ENCODE peak calls at places on chromosomes 4 and X, in four cellular contexts. T is K562, B is HCT116, R is HepG2. I is an unnamed sample.

GRCh38 chrX:71400710-71401109 is 34.6 kb downstream of the TAF1 start:
- DNase-seq in T (no peak), B (no peak), R (no peak), I (no peak)

GRCh38 chr4:187618701-187619278 is 376.8 kb upstream of the ZFP42 start:
- DNase-seq in T (no peak), B (no peak), R (no peak), I (no peak)

GRCh38 chrX:131747173-131747572 is 203.3 kb downstream of the OR13H1 start:
- DNase-seq in T (no peak), B (no peak), R (no peak), I (peak; percentile 93)

GRCh38 chr4:3239342-3239741 is 9.6 kb upstream of the MSANTD1 start:
- DNase-seq in T (no peak), B (no peak), R (no peak), I (no peak)

GRCh38 chrX:130086414-130087207 is 23.7 kb downstream of the ELF4 start:
- DNase-seq in T (no peak), B (no peak), R (no peak), I (no peak)

GRCh38 chrX:334971-335757 is 16.6 kb upstream of the GTPBP6 start:
- DNase-seq in T (no peak), B (no peak), R (no peak), I (no peak)

GRCh38 chrX:15160558-15160957 is 109.3 kb downstream of the ASB9 start:
- DNase-seq in T (no peak), B (no peak), R (no peak), I (no peak)

GRCh38 chr4:7608043-7608442 is 173.3 kb upstream of the PSAPL1 start:
- DNase-seq in T (no peak), B (no peak), R (peak; percentile 13), I (no peak)

GRCh38 chr4:42482516-42483327 is 85.4 kb downstream of the SHISA3 start:
- DNase-seq in T (no peak), B (no peak), R (no peak), I (no peak)

GRCh38 chr4:31538877-31539276 is 818.7 kb downstream of the PCDH7 start:
- DNase-seq in T (no peak), B (no peak), R (no peak), I (no peak)

GRCh38 chr4:82528868-82529267 is 32.9 kb downstream of the TMEM150C start:
- DNase-seq in T (no peak), B (no peak), R (peak; percentile 23), I (no peak)

GRCh38 chrX:19225906-19226305 is 103.6 kb upstream of the ADGRG2 start:
- DNase-seq in T (peak; percentile 22), B (no peak), R (no peak), I (no peak)

GRCh38 chrX:132426695-132427281 is 62.0 kb downstream of the MBNL3 start:
- DNase-seq in T (no peak), B (no peak), R (no peak), I (no peak)

GRCh38 chrX:74063426-74064155 is 240.4 kb upstream of the ZCCHC13 start:
- DNase-seq in T (no peak), B (no peak), R (no peak), I (no peak)

GRCh38 chrX:28058906-28059305 is 77.7 kb upstream of the DCAF8L1 start:
- DNase-seq in T (no peak), B (no peak), R (no peak), I (no peak)

GRCh38 chrX:2696698-2697215 is 5.7 kb downstream of the CD99 start:
- DNase-seq in T (peak; percentile 40), B (no peak), R (no peak), I (no peak)

GRCh38 chr4:179615704-179616103 is 2173.5 kb upstream of the AGA start:
- DNase-seq in T (no peak), B (no peak), R (no peak), I (no peak)

GRCh38 chr4:61442936-61443335 is 242.8 kb downstream of the ADGRL3 start:
- DNase-seq in T (no peak), B (no peak), R (no peak), I (no peak)

GRCh38 chrX:119155416-119156035 is 27.9 kb upstream of the KIAA1210 start:
- DNase-seq in T (peak; percentile 32), B (no peak), R (no peak), I (no peak)

GRCh38 chr4:53847935-53848334 is 216.5 kb downstream of the CHIC2 start:
- DNase-seq in T (no peak), B (no peak), R (peak; percentile 17), I (no peak)

GRCh38 chr4:113502476-113502875 is 259.1 kb downstream of the CAMK2D start:
- DNase-seq in T (no peak), B (no peak), R (peak; percentile 12), I (no peak)

GRCh38 chr4:107018336-107018735 is 17.8 kb downstream of the DKK2 start:
- DNase-seq in T (no peak), B (no peak), R (no peak), I (no peak)

GRCh38 chrX:154350429-154351182 is 23.8 kb downstream of the FLNA start:
- DNase-seq in T (no peak), B (no peak), R (no peak), I (no peak)

GRCh38 chr4:113539408-113539807 is 222.1 kb downstream of the CAMK2D start:
- DNase-seq in T (no peak), B (peak; percentile 31), R (no peak), I (no peak)

GRCh38 chr4:61312526-61312925 is 112.4 kb downstream of the ADGRL3 start:
- DNase-seq in T (no peak), B (no peak), R (no peak), I (no peak)

GRCh38 chr4:28444886-28445496 is 1584.3 kb downstream of the STIM2 start:
- DNase-seq in T (no peak), B (no peak), R (no peak), I (no peak)

GRCh38 chr4:184288451-184289178 is 70.9 kb upstream of the ENPP6 start:
- DNase-seq in T (no peak), B (no peak), R (no peak), I (no peak)

GRCh38 chr4:75235359-75235951 is 278.7 kb downstream of the RCHY1 start:
- DNase-seq in T (no peak), B (no peak), R (no peak), I (no peak)

GRCh38 chr4:100257567-100257966 is 67.3 kb upstream of the DDIT4L start:
- DNase-seq in T (no peak), B (peak; percentile 16), R (no peak), I (no peak)

GRCh38 chr4:138851626-138852443 is 163.7 kb upstream of the NOCT start:
- DNase-seq in T (no peak), B (no peak), R (no peak), I (no peak)

GRCh38 chr4:73725499-73725898 is 14.9 kb upstream of the CXCL8 start:
- DNase-seq in T (no peak), B (no peak), R (no peak), I (no peak)

GRCh38 chr4:183675625-183676024 is 16.5 kb downstream of the TRAPPC11 start:
- DNase-seq in T (no peak), B (no peak), R (no peak), I (no peak)

GRCh38 chr4:185626798-185627197 is 91.5 kb upstream of the PDLIM3 start:
- DNase-seq in T (no peak), B (no peak), R (no peak), I (no peak)

GRCh38 chr4:153257151-153257620 is 52.9 kb downstream of the TRIM2 start:
- DNase-seq in T (peak; percentile 12), B (no peak), R (no peak), I (no peak)

GRCh38 chrX:20427173-20427770 is 160.6 kb upstream of the RPS6KA3 start:
- DNase-seq in T (no peak), B (no peak), R (no peak), I (no peak)

GRCh38 chr4:2487632-2488031 is 18.7 kb downstream of the RNF4 start:
- DNase-seq in T (no peak), B (no peak), R (no peak), I (no peak)

GRCh38 chr4:28241021-28241420 is 1380.4 kb downstream of the STIM2 start:
- DNase-seq in T (no peak), B (no peak), R (no peak), I (no peak)

GRCh38 chr4:54941994-54942552 is 183.3 kb downstream of the KDR start:
- DNase-seq in T (no peak), B (no peak), R (no peak), I (no peak)

GRCh38 chr4:38768968-38769394 is 13.8 kb downstream of the TLR10 start:
- DNase-seq in T (no peak), B (no peak), R (no peak), I (no peak)
- TF ChIP-seq POLR2AphosphoS5 in T (no peak), B (no peak), R (no peak), I (no peak)

GRCh38 chrX:139293991-139294390 is 236.5 kb upstream of the F9 start:
- DNase-seq in T (no peak), B (no peak), R (no peak), I (no peak)

GRCh38 chrX:139299309-139299708 is 231.2 kb upstream of the F9 start:
- DNase-seq in T (no peak), B (no peak), R (no peak), I (no peak)

GRCh38 chrX:139297638-139298037 is 232.9 kb upstream of the F9 start:
- DNase-seq in T (no peak), B (no peak), R (no peak), I (no peak)

GRCh38 chrX:139298437-139298836 is 232.1 kb upstream of the F9 start:
- DNase-seq in T (no peak), B (no peak), R (no peak), I (no peak)
- TF ChIP-seq TCF7L2 in T (no peak), B (no peak), R (no peak), I (no peak)

GRCh38 chr4:13580018-13580417 is 35.7 kb upstream of the NKX3-2 start:
- DNase-seq in T (no peak), B (no peak), R (no peak), I (no peak)
- TF ChIP-seq POLR2AphosphoS5 in T (no peak), B (no peak), R (no peak), I (no peak)

GRCh38 chr4:12588572-12588971 is 895.6 kb downstream of the RAB28 start:
- DNase-seq in T (no peak), B (no peak), R (no peak), I (no peak)
- TF ChIP-seq TCF7L2 in T (no peak), B (no peak), R (no peak), I (no peak)

DNA sequence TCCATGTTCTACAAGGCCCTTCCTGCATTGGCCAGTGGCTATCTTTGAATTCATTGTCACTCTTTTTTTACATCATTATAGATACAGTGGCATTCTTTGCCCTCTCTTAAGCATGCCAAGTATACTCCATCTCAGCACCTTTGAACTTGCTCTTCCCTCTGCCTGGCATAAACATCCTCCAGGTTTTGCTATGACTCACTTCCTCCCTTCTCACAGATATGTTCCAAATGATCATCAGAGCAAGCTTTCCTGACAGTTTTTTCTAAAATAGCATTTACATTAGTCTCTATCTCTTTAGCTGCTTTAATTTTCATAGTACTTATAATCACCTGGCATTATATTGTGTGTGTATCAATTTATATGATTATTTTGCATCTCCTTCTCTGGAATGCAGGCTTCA is 553.3 kb upstream of the MAGEB2 start:
- DNase-seq in T (no peak), B (no peak), R (no peak), I (peak; percentile 42)
- TF ChIP-seq POLR2AphosphoS5 in T (no peak), B (no peak), R (no peak), I (no peak)